ENCODE peak calls at places on chromosomes 16 and 17, in eight cellular contexts. Q is HAP-1; J is psoas muscle; X is neural progenitor cell; Y is CD8-positive, alpha-beta T cell; G is CD8-positive, alpha-beta memory T cell; A is aorta; K is skeletal muscle cell. I is an unnamed sample.
A peak's percentile ranks its signal among the peaks of the same experiment; 100 is the strongest.

GRCh38 chr17:17788967-17789366 is 47.8 kb downstream of the SREBF1 start:
- DNase-seq in Y (no peak), J (no peak), X (no peak), G (no peak), A (no peak), Q (no peak), K (no peak), I (no peak)

GRCh38 chr16:15857779-15858560 is 1.1 kb upstream of the MYH11 start:
- DNase-seq in Q (no peak), X (peak; percentile 73), G (no peak), K (no peak), J (peak; percentile 26), A (peak; percentile 91), Y (no peak), I (no peak)

GRCh38 chr17:42310281-42311156 is 22.2 kb downstream of the STAT5A start:
- DNase-seq in Q (no peak), G (no peak), Y (no peak), X (peak; percentile 31), K (no peak), J (no peak), A (no peak), I (no peak)

GRCh38 chr16:82034981-82035612 is at the start of gene HSD17B2:
- DNase-seq in X (no peak), G (no peak), K (no peak), J (no peak), Q (no peak), A (no peak), Y (no peak), I (no peak)

GRCh38 chr16:47386201-47386718 is 74.6 kb downstream of the ITFG1 start:
- DNase-seq in X (no peak), Q (no peak), G (no peak), K (no peak), A (no peak), Y (no peak), J (no peak), I (no peak)

GRCh38 chr17:17060001-17060929 is 18.0 kb downstream of the MPRIP start:
- DNase-seq in A (peak; percentile 50), K (no peak), J (no peak), Y (no peak), G (no peak), X (no peak), Q (no peak), I (no peak)

GRCh38 chr16:21222495-21223337 is 10.8 kb upstream of the ANKS4B start:
- DNase-seq in Q (peak; percentile 72), A (no peak), J (no peak), G (no peak), Y (no peak), K (no peak), X (no peak), I (no peak)

GRCh38 chr17:81566461-81567126 is 14.4 kb upstream of the FAAP100 start:
- DNase-seq in K (peak; percentile 96), Q (no peak), A (peak; percentile 88), X (no peak), G (no peak), J (peak; percentile 62), Y (no peak), I (no peak)

GRCh38 chr17:44362479-44362963 is 1.1 kb downstream of the FAM171A2 start:
- DNase-seq in X (peak; percentile 36), Q (no peak), A (no peak), Y (no peak), G (no peak), J (no peak), K (no peak), I (no peak)

GRCh38 chr16:84955427-84955826 is 55.9 kb downstream of the ZDHHC7 start:
- DNase-seq in A (no peak), Q (no peak), G (no peak), Y (no peak), J (no peak), K (no peak), X (no peak), I (no peak)

GRCh38 chr16:88711750-88712340 is 5.5 kb downstream of the CTU2 start:
- DNase-seq in Y (no peak), K (no peak), J (no peak), G (no peak), Q (no peak), X (no peak), A (no peak), I (no peak)

GRCh38 chr16:50806099-50807062 is 64.5 kb downstream of the CYLD start:
- DNase-seq in X (peak; percentile 94), Q (peak; percentile 88), Y (peak; percentile 89), J (peak; percentile 80), K (peak; percentile 58), A (peak; percentile 89), G (peak; percentile 76), I (peak; percentile 90)

GRCh38 chr16:50800074-50800473 is 58.2 kb downstream of the CYLD start:
- DNase-seq in A (no peak), Q (no peak), Y (no peak), K (no peak), G (no peak), X (peak; percentile 58), J (no peak), I (no peak)

GRCh38 chr16:50804290-50804907 is 62.5 kb downstream of the CYLD start:
- DNase-seq in G (no peak), A (no peak), K (no peak), X (no peak), Y (no peak), J (no peak), Q (no peak), I (no peak)

GRCh38 chr16:50802000-50802399 is 60.1 kb downstream of the CYLD start:
- DNase-seq in G (no peak), K (peak; percentile 25), X (no peak), J (no peak), Y (no peak), Q (no peak), A (no peak), I (no peak)

GRCh38 chr16:50802958-50803357 is 61.1 kb downstream of the CYLD start:
- DNase-seq in Y (peak; percentile 45), G (no peak), A (no peak), Q (no peak), K (no peak), X (no peak), J (no peak), I (no peak)
- H3K4me3 ChIP-seq in Y (no peak overlapping the region), G (no peak overlapping the region), A (no peak overlapping the region), Q (no peak overlapping the region), K (no peak overlapping the region), X (no peak overlapping the region), J (no peak overlapping the region), I (no peak overlapping the region)

GRCh38 chr17:52159159-52159809 is 770 bp upstream of the CA10 start:
- DNase-seq in X (no peak), K (no peak), Q (no peak), A (no peak), J (no peak), G (no peak), Y (no peak), I (no peak)
- H3K4me3 ChIP-seq in X (peak overlapping the region; percentile 72), K (no peak overlapping the region), Q (no peak overlapping the region), A (no peak overlapping the region), J (peak overlapping the region; percentile 50), G (no peak overlapping the region), Y (no peak overlapping the region), I (no peak overlapping the region)

GRCh38 chr17:46841561-46842379 is 9.6 kb upstream of the WNT9B start:
- DNase-seq in Q (peak; percentile 64), Y (no peak), A (no peak), J (no peak), K (no peak), G (no peak), X (peak; percentile 77), I (no peak)
- H3K4me3 ChIP-seq in Q (no peak overlapping the region), Y (no peak overlapping the region), A (no peak overlapping the region), J (no peak overlapping the region), K (peak overlapping the region; percentile 22), G (no peak overlapping the region), X (peak overlapping the region; percentile 22), I (no peak overlapping the region)

DNA sequence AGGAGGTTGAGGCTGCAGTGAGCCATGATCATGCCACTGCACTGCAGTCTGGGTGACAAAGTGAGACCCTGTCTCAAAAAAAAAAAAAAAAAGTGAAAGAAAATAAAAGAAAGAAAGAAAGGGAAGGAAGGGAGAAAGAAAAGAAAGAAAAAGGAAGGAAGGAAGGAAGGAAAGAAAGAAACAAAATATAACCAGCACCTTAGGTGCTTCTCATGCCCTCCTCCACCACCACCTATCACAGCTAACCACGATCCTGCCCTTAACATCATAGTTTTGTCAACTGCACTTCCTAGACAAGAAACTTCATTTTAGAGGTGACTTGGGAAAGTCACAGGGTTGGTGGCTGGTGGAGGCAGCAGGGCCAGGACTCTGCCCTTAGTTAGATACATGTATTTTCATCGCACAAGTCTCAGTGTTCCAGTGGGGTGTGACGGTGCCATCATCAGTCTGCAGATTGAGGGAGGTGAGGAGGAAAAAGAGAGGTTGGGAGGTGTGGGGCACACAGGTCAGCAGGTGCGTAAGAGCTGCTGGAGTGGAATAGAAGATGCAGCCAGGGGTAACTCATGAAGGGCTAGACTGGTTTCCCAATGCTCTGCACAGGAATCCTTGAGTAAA is 10.0 kb downstream of the SUPT4H1 start:
- DNase-seq in X (no peak), G (no peak), Q (no peak), Y (no peak), A (peak; percentile 19), J (no peak), K (no peak), I (no peak)
- H3K4me3 ChIP-seq in X (no peak overlapping the region), G (peak overlapping the region; percentile 62), Q (no peak overlapping the region), Y (peak overlapping the region; percentile 49), A (no peak overlapping the region), J (no peak overlapping the region), K (no peak overlapping the region), I (peak overlapping the region; percentile 38)

DNA sequence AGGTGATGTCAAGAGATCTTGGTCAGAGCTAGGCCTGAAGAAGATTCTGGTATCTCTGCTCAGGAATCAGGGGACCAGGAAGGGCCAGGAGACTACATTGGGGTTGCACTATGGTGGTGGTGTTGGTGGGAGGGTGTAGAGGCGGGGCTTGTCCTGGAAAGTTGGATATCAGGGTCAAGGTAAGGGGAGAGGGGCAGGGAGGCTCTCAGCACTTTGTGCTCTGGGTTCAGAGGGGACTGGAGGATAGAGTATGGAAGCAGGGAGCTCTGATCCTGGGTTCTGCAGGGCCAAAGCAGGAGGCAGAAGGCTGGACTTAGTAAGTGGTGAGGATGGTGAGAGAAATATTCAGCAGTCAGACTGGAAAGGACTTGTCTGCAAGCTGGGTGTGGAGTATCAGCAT is 3.0 kb downstream of the NOL3 start:
- DNase-seq in G (no peak), J (no peak), K (no peak), Q (no peak), X (no peak), A (no peak), Y (no peak), I (no peak)
- H3K4me3 ChIP-seq in G (peak overlapping the region; percentile 58), J (peak overlapping the region; percentile 67), K (peak overlapping the region; percentile 49), Q (peak overlapping the region; percentile 34), X (peak overlapping the region; percentile 46), A (peak overlapping the region; percentile 0), Y (no peak overlapping the region), I (no peak overlapping the region)

DNA sequence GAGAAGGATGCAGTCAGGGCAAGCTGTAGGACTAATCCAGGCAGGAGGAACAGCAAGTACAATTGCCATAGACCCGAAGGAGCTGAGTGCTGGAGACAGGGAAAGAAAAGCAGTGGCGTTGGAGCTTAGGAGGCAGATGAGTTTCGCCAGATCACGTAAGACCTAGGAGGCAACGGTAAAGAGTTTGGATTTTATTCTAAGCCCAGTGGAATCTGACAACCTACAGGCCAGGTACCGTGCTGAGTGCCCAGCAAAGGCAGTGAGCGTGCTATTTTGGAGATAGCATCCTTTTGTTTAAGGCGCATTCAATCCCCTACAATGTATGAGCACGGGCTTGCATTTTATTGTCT is 1.2 kb downstream of the USP43 start:
- DNase-seq in K (no peak), Y (no peak), X (peak; percentile 52), J (no peak), Q (no peak), G (no peak), A (no peak), I (no peak)
- H3K4me3 ChIP-seq in K (no peak overlapping the region), Y (no peak overlapping the region), X (peak overlapping the region; percentile 66), J (no peak overlapping the region), Q (peak overlapping the region; percentile 44), G (no peak overlapping the region), A (no peak overlapping the region), I (no peak overlapping the region)